ENCODE peak calls at places on chromosomes 6 and 20, in eight cellular contexts. Q is A549; G is brain microvascular endothelial cell; D is fibroblast of the aortic adventitia; X is PC-9; J is fibroblast of mammary gland; Y is CD8-positive, alpha-beta T cell; M is heart right ventricle. V is an unnamed sample.
A peak's percentile ranks its signal among the peaks of the same experiment; 100 is the strongest.

GRCh38 chr20:58967652-58968429 is 13.2 kb upstream of the NELFCD start:
- DNase-seq in Q (no peak), X (no peak), G (no peak), J (no peak), M (no peak), Y (no peak), D (no peak), V (no peak)

GRCh38 chr6:88916615-88917198 is 46.7 kb downstream of the RNGTT start:
- DNase-seq in Q (no peak), X (peak; percentile 3), Y (no peak), G (no peak), D (no peak), M (no peak), J (no peak), V (no peak)

GRCh38 chr6:1574083-1574761 is 35.5 kb upstream of the FOXC1 start:
- DNase-seq in Y (no peak), J (no peak), D (no peak), Q (no peak), M (no peak), G (no peak), X (no peak), V (no peak)

GRCh38 chr6:160952633-160953281 is 38.8 kb upstream of the MAP3K4 start:
- DNase-seq in Y (no peak), Q (no peak), D (peak; percentile 45), M (no peak), X (no peak), G (no peak), J (peak; percentile 28), V (no peak)

GRCh38 chr20:41309817-41310216 is 7.7 kb downstream of the ZHX3 start:
- DNase-seq in J (peak; percentile 94), Q (no peak), D (peak; percentile 81), Y (no peak), M (no peak), G (no peak), X (no peak), V (peak; percentile 59)

GRCh38 chr20:9444921-9445320 is 69.5 kb upstream of the LAMP5 start:
- DNase-seq in Q (no peak), X (no peak), M (no peak), Y (no peak), G (no peak), D (no peak), J (no peak), V (no peak)

GRCh38 chr6:32752580-32752979 is 10.8 kb downstream of the HLA-DQB2 start:
- DNase-seq in G (no peak), M (no peak), J (peak; percentile 26), Y (no peak), X (peak; percentile 27), Q (no peak), D (peak; percentile 8), V (no peak)

GRCh38 chr6:84528201-84528600 is 236.2 kb downstream of the TBX18 start:
- DNase-seq in G (no peak), Q (no peak), J (no peak), X (no peak), M (no peak), Y (no peak), D (no peak), V (no peak)

GRCh38 chr6:87481936-87482335 is 9.2 kb downstream of the SLC35A1 start:
- DNase-seq in X (no peak), Y (no peak), M (no peak), D (no peak), J (no peak), Q (no peak), G (no peak), V (no peak)

GRCh38 chr20:54794110-54794509 is 318.7 kb downstream of the DOK5 start:
- DNase-seq in Y (no peak), M (no peak), J (no peak), G (no peak), X (no peak), Q (no peak), D (no peak), V (no peak)

GRCh38 chr20:33789109-33789857 is 21.9 kb upstream of the CHMP4B start:
- DNase-seq in Q (peak; percentile 95), J (peak; percentile 97), M (no peak), G (peak; percentile 87), X (peak; percentile 98), Y (no peak), D (peak; percentile 95), V (peak; percentile 92)

GRCh38 chr6:44733146-44733545 is 345.6 kb downstream of the CDC5L start:
- DNase-seq in Y (no peak), Q (no peak), G (no peak), M (peak; percentile 20), D (no peak), J (no peak), X (no peak), V (no peak)

GRCh38 chr6:162442675-162443074 is 284.9 kb downstream of the PRKN start:
- DNase-seq in X (no peak), Y (no peak), D (no peak), G (no peak), J (peak; percentile 2), Q (peak; percentile 4), M (no peak), V (no peak)

GRCh38 chr20:35007891-35008290 is 52.2 kb downstream of the MYH7B start:
- DNase-seq in X (no peak), D (no peak), M (no peak), Y (no peak), J (no peak), Q (no peak), G (no peak), V (no peak)

GRCh38 chr20:62898970-62899632 is 27.2 kb downstream of the DIDO1 start:
- DNase-seq in D (no peak), M (no peak), Y (no peak), Q (no peak), X (no peak), G (no peak), J (no peak), V (no peak)

GRCh38 chr6:152170702-152171667 is 363.5 kb downstream of the ESR1 start:
- DNase-seq in D (peak; percentile 77), J (no peak), X (peak; percentile 2), M (no peak), G (peak; percentile 94), Q (no peak), Y (peak; percentile 41), V (peak; percentile 82)

GRCh38 chr6:139027620-139028182 is 844 bp upstream of the ABRACL start:
- DNase-seq in M (no peak), Q (no peak), X (peak; percentile 14), G (peak; percentile 40), J (peak; percentile 69), D (peak; percentile 27), Y (no peak), V (no peak)

GRCh38 chr6:18632670-18633410 is 245.7 kb downstream of the RNF144B start:
- DNase-seq in J (peak; percentile 79), D (peak; percentile 37), X (no peak), Q (no peak), Y (no peak), G (peak; percentile 77), M (no peak), V (peak; percentile 15)

GRCh38 chr6:139364302-139364981 is 10.0 kb downstream of the CITED2 start:
- DNase-seq in M (no peak), Y (no peak), G (no peak), J (peak; percentile 66), D (peak; percentile 77), X (no peak), Q (peak; percentile 23), V (peak; percentile 72)

GRCh38 chr6:104969785-104970581 is 13.1 kb downstream of the LIN28B start:
- DNase-seq in M (no peak), G (no peak), Y (no peak), Q (no peak), D (peak; percentile 1), X (no peak), J (no peak), V (no peak)

GRCh38 chr6:170211404-170212025 is 79.4 kb downstream of the DLL1 start:
- DNase-seq in G (no peak), M (no peak), X (no peak), Y (peak; percentile 6), D (no peak), Q (no peak), J (no peak), V (no peak)

GRCh38 chr6:168100011-168100802 is 21.2 kb upstream of the FRMD1 start:
- DNase-seq in G (no peak), X (no peak), J (no peak), M (no peak), D (no peak), Y (no peak), Q (no peak), V (no peak)

GRCh38 chr6:136318676-136319075 is 29.0 kb upstream of the BCLAF1 start:
- DNase-seq in X (no peak), D (peak; percentile 8), M (no peak), Y (no peak), J (peak; percentile 20), Q (no peak), G (no peak), V (no peak)

GRCh38 chr6:45590225-45590624 is 212.5 kb upstream of the SUPT3H start:
- DNase-seq in X (no peak), J (peak; percentile 92), D (peak; percentile 59), M (no peak), Q (no peak), Y (no peak), G (peak; percentile 20), V (peak; percentile 83)

GRCh38 chr6:142013286-142013685 is 119.4 kb upstream of the GJE1 start:
- DNase-seq in G (peak; percentile 59), Y (no peak), X (no peak), Q (peak; percentile 15), M (no peak), J (peak; percentile 92), D (peak; percentile 91), V (peak; percentile 92)

GRCh38 chr6:34195726-34196115 is 41.0 kb upstream of the HMGA1 start:
- DNase-seq in G (no peak), Y (no peak), X (no peak), Q (no peak), D (no peak), M (peak; percentile 27), J (no peak), V (no peak)
- H3K4me3 ChIP-seq in G (peak overlapping the region; percentile 27), Y (no peak overlapping the region), X (no peak overlapping the region), Q (no peak overlapping the region), D (no peak overlapping the region), M (no peak overlapping the region), J (no peak overlapping the region), V (no peak overlapping the region)

DNA sequence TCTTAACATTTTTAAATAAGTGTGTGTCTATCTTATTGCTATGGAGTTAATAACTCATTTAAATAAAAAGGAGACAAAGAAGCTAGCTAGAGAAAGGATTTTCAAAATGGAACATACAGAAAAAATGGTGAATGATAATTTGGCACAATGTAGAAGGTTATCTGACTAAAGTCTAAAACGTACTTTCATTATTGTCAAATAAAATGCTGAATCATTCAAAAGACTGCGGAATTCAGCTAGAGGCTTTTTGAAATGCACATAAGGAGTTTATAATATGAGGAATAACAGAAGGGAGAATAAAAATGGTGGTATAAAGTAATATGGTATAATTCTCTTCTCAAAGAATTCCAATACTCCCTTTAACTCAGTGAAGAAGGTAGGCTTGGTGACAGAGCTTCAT is 597.9 kb downstream of the KHDRBS2 start:
- DNase-seq in G (no peak), M (no peak), J (no peak), X (no peak), D (no peak), Q (no peak), Y (no peak), V (no peak)
- TF ChIP-seq CTCF in G (no peak), M (no peak), J (no peak), X (no peak), D (no peak), Q (no peak), Y (no peak), V (no peak)

GRCh38 chr6:54856137-54856536 is 9.6 kb downstream of the FAM83B start:
- DNase-seq in J (no peak), Q (no peak), X (no peak), G (no peak), D (no peak), Y (no peak), M (no peak), V (no peak)
- H3K4me3 ChIP-seq in J (no peak overlapping the region), Q (no peak overlapping the region), X (no peak overlapping the region), G (no peak overlapping the region), D (no peak overlapping the region), Y (no peak overlapping the region), M (no peak overlapping the region), V (no peak overlapping the region)

GRCh38 chr6:143741480-143741879 is 63.7 kb downstream of the PHACTR2 start:
- DNase-seq in M (no peak), Y (no peak), J (no peak), X (no peak), Q (no peak), G (no peak), D (no peak), V (no peak)
- TF ChIP-seq CTCF in M (no peak), Y (no peak), J (no peak), X (no peak), Q (no peak), G (no peak), D (no peak), V (no peak)

V was measured in astrocyte of the spinal cord.